ENCODE peak calls at places on chromosomes 7 and 10, in nine cellular contexts. A, N, U, Z, K, F, R, O and H are unnamed samples.

GRCh38 chr10:19816420-19817250 is at the start of gene PLXDC2:
- DNase-seq in U (no peak), K (no peak), Z (peak; percentile 64), A (peak; percentile 61), R (no peak), N (no peak), O (no peak), F (no peak), H (no peak)

GRCh38 chr7:112986256-112987031 is 100.2 kb downstream of the GPR85 start:
- DNase-seq in O (peak; percentile 41), U (no peak), F (no peak), A (no peak), Z (no peak), N (no peak), R (no peak), K (no peak), H (no peak)

GRCh38 chr7:148395990-148396716 is 194.4 kb upstream of the C7orf33 start:
- DNase-seq in Z (peak; percentile 38), U (no peak), K (no peak), R (no peak), F (no peak), A (peak; percentile 46), O (no peak), N (no peak), H (no peak)

GRCh38 chr10:95513941-95514392 is 47.2 kb downstream of the SORBS1 start:
- DNase-seq in A (no peak), N (peak; percentile 39), O (no peak), F (no peak), K (no peak), U (no peak), R (no peak), Z (no peak), H (no peak)

GRCh38 chr10:100009283-100009792 is 409 bp downstream of the DNMBP start:
- DNase-seq in Z (no peak), U (no peak), N (peak; percentile 64), O (peak; percentile 6), K (peak; percentile 18), F (peak; percentile 12), A (no peak), R (no peak), H (no peak)

GRCh38 chr7:127304087-127304486 is 51.3 kb upstream of the GRM8 start:
- DNase-seq in O (no peak), A (peak; percentile 46), K (no peak), F (no peak), U (no peak), N (no peak), R (no peak), Z (no peak), H (no peak)

GRCh38 chr10:76916536-76916935 is 721.1 kb downstream of the KCNMA1 start:
- DNase-seq in O (no peak), F (no peak), A (no peak), R (no peak), U (no peak), Z (no peak), K (no peak), N (no peak), H (no peak)

GRCh38 chr7:30469303-30469702 is 9.3 kb downstream of the NOD1 start:
- DNase-seq in U (peak; percentile 8), O (no peak), Z (no peak), K (peak; percentile 83), R (no peak), F (no peak), N (peak; percentile 66), A (peak; percentile 96), H (no peak)

GRCh38 chr10:21125471-21126228 is 228.5 kb upstream of the NEBL start:
- DNase-seq in N (no peak), U (no peak), K (no peak), R (no peak), F (no peak), Z (no peak), A (no peak), O (no peak), H (no peak)

GRCh38 chr7:138895700-138896099 is 85.5 kb downstream of the KIAA1549 start:
- DNase-seq in U (no peak), Z (no peak), R (no peak), N (no peak), K (no peak), A (no peak), O (no peak), F (peak; percentile 36), H (no peak)

GRCh38 chr7:40535678-40536077 is 400.9 kb downstream of the SUGCT start:
- DNase-seq in F (no peak), R (no peak), Z (no peak), O (no peak), A (no peak), N (no peak), K (no peak), U (no peak), H (no peak)

GRCh38 chr10:82438277-82438676 is 563.3 kb downstream of the NRG3 start:
- DNase-seq in R (no peak), F (no peak), U (no peak), A (no peak), K (no peak), O (no peak), Z (no peak), N (no peak), H (no peak)

GRCh38 chr7:94432799-94433198 is 38.1 kb downstream of the COL1A2 start:
- DNase-seq in N (no peak), K (no peak), A (no peak), Z (no peak), U (no peak), R (no peak), F (no peak), O (no peak), H (no peak)

GRCh38 chr10:93542358-93542791 is 24.1 kb upstream of the FFAR4 start:
- DNase-seq in R (no peak), Z (peak; percentile 68), A (no peak), U (no peak), K (no peak), N (no peak), F (no peak), O (no peak), H (no peak)

GRCh38 chr7:153398789-153399553 is 639.4 kb downstream of the ACTR3B start:
- DNase-seq in A (no peak), O (no peak), N (no peak), R (no peak), U (no peak), F (no peak), K (no peak), Z (no peak), H (no peak)

GRCh38 chr7:153399554-153399940 is 640.0 kb downstream of the ACTR3B start:
- DNase-seq in U (no peak), R (no peak), N (no peak), Z (no peak), O (no peak), A (no peak), F (no peak), K (no peak), H (no peak)

GRCh38 chr7:153397906-153398305 is 638.4 kb downstream of the ACTR3B start:
- DNase-seq in R (no peak), Z (no peak), U (no peak), A (no peak), K (no peak), O (no peak), F (no peak), N (no peak), H (no peak)

GRCh38 chr7:153397459-153397858 is 637.9 kb downstream of the ACTR3B start:
- DNase-seq in R (no peak), K (no peak), U (no peak), Z (no peak), O (no peak), A (no peak), N (no peak), F (no peak), H (no peak)

DNA sequence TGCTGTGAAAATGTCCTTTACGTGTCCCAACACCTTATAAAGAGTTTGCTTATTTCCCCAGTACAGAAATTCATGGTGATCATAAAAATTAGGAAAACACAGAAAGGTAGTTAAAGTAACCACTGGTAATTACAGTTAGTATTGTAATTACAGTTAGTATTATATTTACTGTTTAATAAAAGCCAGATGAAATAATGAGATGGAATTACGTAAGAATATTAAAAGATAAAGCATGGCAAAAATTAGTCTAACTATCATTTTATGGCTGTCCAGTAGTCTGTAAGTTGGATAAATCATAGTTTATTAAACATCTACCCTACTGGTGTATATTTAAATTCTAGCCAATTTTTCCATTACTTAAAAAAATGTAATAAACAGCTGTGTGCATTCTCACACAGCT is 638.8 kb downstream of the ACTR3B start:
- DNase-seq in R (no peak), Z (no peak), O (no peak), N (no peak), U (no peak), F (no peak), A (no peak), K (no peak), H (no peak)
- H3K4me3 ChIP-seq in R (no peak overlapping the region), Z (no peak overlapping the region), O (no peak overlapping the region), N (no peak overlapping the region), U (no peak overlapping the region), F (no peak overlapping the region), A (no peak overlapping the region), K (no peak overlapping the region), H (no peak overlapping the region)

GRCh38 chr10:27745719-27746363 is at the start of gene MKX:
- DNase-seq in F (no peak), A (peak; percentile 95), K (no peak), N (no peak), O (no peak), R (no peak), U (no peak), Z (peak; percentile 31), H (no peak)
- TF ChIP-seq REST in F (no peak), A (no peak), K (no peak), N (no peak), O (no peak), R (no peak), U (no peak), Z (no peak), H (no peak)

GRCh38 chr10:103910442-103911000 is 7.5 kb downstream of the STN1 start:
- DNase-seq in A (no peak), U (no peak), F (no peak), R (no peak), K (no peak), O (no peak), N (no peak), Z (no peak), H (no peak)
- H3K4me3 ChIP-seq in A (no peak overlapping the region), U (no peak overlapping the region), F (no peak overlapping the region), R (peak overlapping the region; percentile 32), K (no peak overlapping the region), O (no peak overlapping the region), N (no peak overlapping the region), Z (no peak overlapping the region), H (no peak overlapping the region)

GRCh38 chr7:25519962-25520562 is 291.8 kb upstream of the NPVF start:
- DNase-seq in R (no peak), U (no peak), F (no peak), K (no peak), N (no peak), A (no peak), O (no peak), Z (no peak), H (no peak)

GRCh38 chr7:25522727-25523126 is 294.4 kb upstream of the NPVF start:
- DNase-seq in O (no peak), N (no peak), K (no peak), F (no peak), A (no peak), U (no peak), Z (no peak), R (no peak), H (no peak)

GRCh38 chr7:25515876-25516275 is 287.6 kb upstream of the NPVF start:
- DNase-seq in U (no peak), F (no peak), A (no peak), N (no peak), Z (no peak), K (no peak), R (no peak), O (no peak), H (no peak)

GRCh38 chr7:25521236-25521635 is 292.9 kb upstream of the NPVF start:
- DNase-seq in Z (no peak), K (no peak), O (no peak), F (no peak), U (no peak), A (peak; percentile 12), N (no peak), R (no peak), H (no peak)

GRCh38 chr7:25517906-25518305 is 289.6 kb upstream of the NPVF start:
- DNase-seq in O (no peak), R (no peak), N (no peak), A (no peak), Z (no peak), F (no peak), U (no peak), K (no peak), H (no peak)
- TF ChIP-seq REST in O (no peak), R (no peak), N (no peak), A (no peak), Z (no peak), F (no peak), U (no peak), K (no peak), H (no peak)